ENCODE peak calls at places on chromosomes 5 and 9, in five cellular contexts. Z, N, A, Q and B are unnamed samples.

GRCh38 chr5:75049581-75050274 is 2.6 kb downstream of the GCNT4 start:
- DNase-seq in Z (no peak), N (peak), A (peak), Q (peak), B (peak)

GRCh38 chr9:114346146-114346545 is 16.5 kb downstream of the ORM2 start:
- DNase-seq in Z (no peak), N (no peak), A (no peak), Q (no peak), B (no peak)

GRCh38 chr5:138543730-138544104 is 681 bp upstream of the ETF1 start:
- DNase-seq in Z (no peak), N (no peak), A (peak), Q (no peak), B (no peak)

GRCh38 chr5:95422842-95423241 is 31.7 kb downstream of the FAM81B start:
- DNase-seq in Z (no peak), N (no peak), A (no peak), Q (no peak), B (no peak)

GRCh38 chr5:10451137-10451824 is 9.6 kb downstream of the ROPN1L start:
- DNase-seq in Z (no peak), N (no peak), A (no peak), Q (no peak), B (no peak)

GRCh38 chr9:69891696-69892095 is 71.1 kb downstream of the CFAP95 start:
- DNase-seq in Z (no peak), N (no peak), A (no peak), Q (no peak), B (no peak)

GRCh38 chr9:79687131-79687447 is 115.3 kb downstream of the TLE4 start:
- DNase-seq in Z (no peak), N (no peak), A (no peak), Q (no peak), B (no peak)

GRCh38 chr5:154405078-154405792 is 40.6 kb upstream of the SAP30L start:
- DNase-seq in Z (no peak), N (peak), A (peak), Q (peak), B (peak)

GRCh38 chr9:120524038-120524437 is 55.9 kb downstream of the CDK5RAP2 start:
- DNase-seq in Z (no peak), N (no peak), A (no peak), Q (no peak), B (no peak)

GRCh38 chr9:120412425-120412951 is 167.5 kb downstream of the CDK5RAP2 start:
- DNase-seq in Z (no peak), N (no peak), A (no peak), Q (peak), B (no peak)

GRCh38 chr5:154771383-154771901 is 16.3 kb downstream of the LARP1 start:
- DNase-seq in Z (no peak), N (no peak), A (no peak), Q (peak), B (no peak)

GRCh38 chr9:127149010-127149409 is 26.6 kb upstream of the ANGPTL2 start:
- DNase-seq in Z (no peak), N (no peak), A (no peak), Q (no peak), B (no peak)

GRCh38 chr5:72280655-72281069 is 39.4 kb downstream of the MRPS27 start:
- DNase-seq in Z (no peak), N (peak), A (peak), Q (peak), B (no peak)

GRCh38 chr9:88087906-88088305 is 50.4 kb downstream of the SPATA31C2 start:
- DNase-seq in Z (no peak), N (no peak), A (no peak), Q (no peak), B (no peak)

GRCh38 chr9:88090151-88090581 is 48.1 kb downstream of the SPATA31C2 start:
- DNase-seq in Z (no peak), N (no peak), A (no peak), Q (no peak), B (no peak)

DNA sequence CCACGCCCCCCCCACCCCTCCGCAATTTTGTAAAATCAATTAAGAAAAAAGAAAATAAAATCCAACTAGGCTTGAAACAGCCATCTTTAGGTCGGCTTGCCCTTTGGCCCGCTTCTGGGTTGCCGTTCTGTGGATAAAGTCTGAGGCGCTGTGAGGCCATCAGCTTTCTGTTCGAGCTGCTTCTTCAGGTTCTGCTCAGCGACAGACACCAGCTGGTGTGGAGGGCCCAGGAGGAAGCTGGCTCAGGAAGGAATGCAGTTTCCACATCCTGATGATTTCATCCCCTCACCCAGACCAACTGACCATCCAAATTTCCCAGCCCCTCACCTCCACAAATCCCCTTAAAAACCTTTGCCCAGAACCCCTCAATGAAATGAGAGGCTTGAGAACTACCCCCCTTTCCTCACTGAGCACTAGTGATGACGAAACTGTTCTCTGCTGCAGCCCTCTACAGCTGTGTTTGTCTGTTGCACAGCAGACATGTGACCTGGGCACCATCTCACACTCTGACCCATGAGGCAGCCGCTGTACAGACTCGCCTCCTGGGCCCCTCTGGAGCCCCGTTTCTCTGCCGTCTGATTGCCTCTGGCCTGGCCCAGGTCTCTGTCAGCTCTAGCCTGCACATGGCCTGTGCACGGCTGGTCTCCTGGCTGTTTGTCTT is 45.4 kb downstream of the SPATA31C2 start:
- DNase-seq in Z (no peak), N (no peak), A (no peak), Q (peak), B (no peak)
- TF ChIP-seq REST in Z (no peak), N (no peak), A (no peak), Q (no peak), B (no peak)

GRCh38 chr9:121584421-121584820 is 67.0 kb upstream of the DAB2IP start:
- DNase-seq in Z (no peak), N (no peak), A (no peak), Q (no peak), B (no peak)
- TF ChIP-seq REST in Z (no peak), N (no peak), A (no peak), Q (no peak), B (no peak)

GRCh38 chr9:100284247-100284646 is 68.5 kb downstream of the TEX10 start:
- DNase-seq in Z (no peak), N (no peak), A (no peak), Q (no peak), B (no peak)
- TF ChIP-seq REST in Z (no peak), N (no peak), A (no peak), Q (no peak), B (no peak)

GRCh38 chr5:92909545-92909962 is 671.5 kb downstream of the NR2F1-AS1 start:
- DNase-seq in Z (no peak), N (no peak), A (no peak), Q (peak), B (no peak)
- TF ChIP-seq REST in Z (no peak), N (no peak), A (no peak), Q (no peak), B (no peak)

GRCh38 chr5:171272996-171273970 is 35.8 kb upstream of the TLX3 start:
- DNase-seq in Z (no peak), N (peak), A (no peak), Q (peak), B (no peak)
- TF ChIP-seq REST in Z (no peak), N (no peak), A (no peak), Q (no peak), B (no peak)

GRCh38 chr5:111806150-111806549 is 49.2 kb upstream of the NREP start:
- DNase-seq in Z (no peak), N (no peak), A (no peak), Q (no peak), B (no peak)

GRCh38 chr5:111795142-111795541 is 38.1 kb upstream of the NREP start:
- DNase-seq in Z (no peak), N (no peak), A (no peak), Q (no peak), B (no peak)

GRCh38 chr5:111805071-111805470 is 48.1 kb upstream of the NREP start:
- DNase-seq in Z (no peak), N (no peak), A (no peak), Q (no peak), B (no peak)

DNA sequence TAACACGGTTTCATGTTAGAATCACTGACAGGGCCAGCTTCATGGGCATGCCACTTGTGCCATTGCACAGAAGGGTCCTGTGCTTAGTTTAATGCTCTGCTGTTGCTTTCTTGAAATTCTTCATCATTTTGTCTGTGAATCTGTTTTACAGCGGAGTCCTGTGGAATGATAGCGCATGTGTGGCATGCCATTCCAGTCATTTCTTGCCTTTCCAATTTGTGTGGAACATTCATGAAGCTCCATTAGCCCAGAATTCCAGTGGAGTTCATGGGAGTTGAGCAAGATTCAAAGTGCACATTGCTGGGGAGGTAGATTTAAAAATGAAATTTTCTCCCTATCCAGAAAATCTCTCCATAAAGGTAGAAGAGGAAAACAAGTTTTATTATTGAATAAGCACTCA is 43.4 kb upstream of the NREP start:
- DNase-seq in Z (no peak), N (no peak), A (no peak), Q (no peak), B (no peak)
- TF ChIP-seq REST in Z (no peak), N (no peak), A (no peak), Q (no peak), B (no peak)

DNA sequence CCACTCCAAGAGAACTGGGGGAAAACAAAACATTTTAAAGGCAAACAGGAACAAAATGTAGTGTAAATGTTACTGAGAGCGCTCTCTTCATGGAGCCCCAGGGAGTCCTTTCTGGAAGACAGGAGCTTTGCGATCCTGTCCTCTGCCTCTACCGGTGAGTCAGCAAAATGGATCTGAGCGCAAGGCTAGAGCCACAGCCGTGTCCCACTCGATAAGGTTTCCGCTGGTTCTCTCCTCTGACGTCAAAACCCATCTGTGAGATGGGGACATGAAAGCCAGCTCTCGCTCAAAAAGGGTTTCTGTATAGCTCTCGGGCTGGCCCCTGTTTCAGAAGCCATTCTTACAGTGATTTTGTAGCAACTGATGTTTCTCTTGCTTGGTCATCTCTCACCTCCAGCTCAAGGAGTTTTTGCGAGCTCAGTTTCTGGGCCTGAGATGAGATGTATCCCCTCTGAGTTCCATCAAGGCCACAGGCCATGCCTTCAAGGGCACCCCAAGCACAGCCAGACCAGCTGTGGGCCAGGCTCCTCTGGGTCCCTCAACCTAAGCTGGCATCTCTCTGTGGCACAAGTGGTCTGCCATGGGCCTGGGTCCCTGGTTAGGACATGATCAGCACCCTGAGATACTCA is 101.6 kb downstream of the FSTL4 start:
- DNase-seq in Z (no peak), N (no peak), A (no peak), Q (no peak), B (no peak)
- TF ChIP-seq REST in Z (no peak), N (no peak), A (no peak), Q (no peak), B (no peak)